ENCODE peak calls at places on chromosomes 11 and 22, in eight cellular contexts. D, T, E, U, B, V, O and Y are unnamed samples.

GRCh38 chr11:24391165-24391564 is 105.7 kb upstream of the LUZP2 start:
- DNase-seq in D (no peak), T (no peak), E (no peak), U (no peak), B (no peak), V (peak; percentile 92), O (no peak), Y (peak; percentile 60)

GRCh38 chr11:64498151-64498550 is 92.9 kb upstream of the SLC22A12 start:
- DNase-seq in D (no peak), T (no peak), E (no peak), U (no peak), B (no peak), V (no peak), O (no peak), Y (no peak)

GRCh38 chr11:46075168-46075567 is 46.1 kb downstream of the PHF21A start:
- DNase-seq in D (no peak), T (no peak), E (no peak), U (no peak), B (no peak), V (peak; percentile 80), O (no peak), Y (peak; percentile 72)

GRCh38 chr11:119179983-119180382 is 5.3 kb upstream of the NHERF4 start:
- DNase-seq in D (no peak), T (no peak), E (no peak), U (no peak), B (no peak), V (no peak), O (no peak), Y (peak; percentile 18)

GRCh38 chr22:47623740-47624103 is 861.3 kb downstream of the TBC1D22A start:
- DNase-seq in D (no peak), T (no peak), E (no peak), U (no peak), B (no peak), V (no peak), O (no peak), Y (no peak)

GRCh38 chr11:110243804-110244203 is 52.6 kb downstream of the RDX start:
- DNase-seq in D (no peak), T (no peak), E (no peak), U (no peak), B (no peak), V (no peak), O (no peak), Y (no peak)

GRCh38 chr11:119852741-119853140 is 123.7 kb upstream of the NECTIN1 start:
- DNase-seq in D (no peak), T (no peak), E (no peak), U (no peak), B (no peak), V (no peak), O (no peak), Y (no peak)

GRCh38 chr22:19385221-19385906 is 46.2 kb downstream of the HIRA start:
- DNase-seq in D (no peak), T (no peak), E (no peak), U (no peak), B (no peak), V (no peak), O (no peak), Y (no peak)

GRCh38 chr11:24531528-24531927 is 34.7 kb downstream of the LUZP2 start:
- DNase-seq in D (no peak), T (no peak), E (no peak), U (no peak), B (no peak), V (peak; percentile 36), O (no peak), Y (no peak)

GRCh38 chr22:35835998-35836691 is 118.5 kb downstream of the APOL5 start:
- DNase-seq in D (no peak), T (peak; percentile 30), E (no peak), U (peak; percentile 38), B (no peak), V (peak; percentile 78), O (no peak), Y (peak; percentile 85)

GRCh38 chr11:122430490-122430889 is 225.0 kb upstream of the UBASH3B start:
- DNase-seq in D (no peak), T (no peak), E (no peak), U (no peak), B (no peak), V (no peak), O (no peak), Y (no peak)

GRCh38 chr11:101863361-101863760 is 51.4 kb upstream of the CEP126 start:
- DNase-seq in D (no peak), T (no peak), E (no peak), U (no peak), B (no peak), V (peak; percentile 49), O (no peak), Y (no peak)

GRCh38 chr11:11403763-11404725 is 51.0 kb upstream of the CSNK2A3 start:
- DNase-seq in D (no peak), T (no peak), E (no peak), U (no peak), B (no peak), V (peak; percentile 32), O (peak; percentile 61), Y (peak; percentile 33)

GRCh38 chr11:130102457-130103249 is 33.0 kb downstream of the APLP2 start:
- DNase-seq in D (no peak), T (no peak), E (no peak), U (no peak), B (no peak), V (no peak), O (no peak), Y (no peak)

GRCh38 chr22:44752285-44753188 is at the start of gene ARHGAP8:
- DNase-seq in D (peak; percentile 27), T (peak; percentile 69), E (no peak), U (peak; percentile 64), B (no peak), V (no peak), O (peak; percentile 75), Y (no peak)

GRCh38 chr11:2825886-2826678 is 59.5 kb downstream of the CDKN1C start:
- DNase-seq in D (peak; percentile 40), T (no peak), E (no peak), U (peak; percentile 63), B (no peak), V (peak; percentile 98), O (peak; percentile 72), Y (peak; percentile 82)

GRCh38 chr11:73152861-73153483 is 10.9 kb upstream of the FCHSD2 start:
- DNase-seq in D (peak; percentile 88), T (peak; percentile 29), E (peak; percentile 13), U (peak; percentile 73), B (peak; percentile 81), V (no peak), O (no peak), Y (no peak)

GRCh38 chr11:108825381-108825780 is 160.5 kb downstream of the DDX10 start:
- DNase-seq in D (no peak), T (no peak), E (no peak), U (no peak), B (no peak), V (peak; percentile 16), O (no peak), Y (peak; percentile 15)

GRCh38 chr22:42613869-42614268 is 814 bp downstream of the POLDIP3 start:
- DNase-seq in D (no peak), T (no peak), E (peak; percentile 22), U (no peak), B (no peak), V (peak; percentile 33), O (no peak), Y (no peak)

GRCh38 chr11:2414616-2415015 is 14.1 kb downstream of the TSSC4 start:
- DNase-seq in D (no peak), T (no peak), E (no peak), U (no peak), B (no peak), V (no peak), O (no peak), Y (no peak)

GRCh38 chr11:64317961-64318693 is at the start of gene PRDX5:
- DNase-seq in D (peak; percentile 93), T (peak; percentile 90), E (peak; percentile 92), U (peak; percentile 97), B (peak; percentile 97), V (peak; percentile 94), O (peak; percentile 98), Y (peak; percentile 91)

GRCh38 chr11:45799562-45799961 is 5.4 kb upstream of the SLC35C1 start:
- DNase-seq in D (no peak), T (no peak), E (no peak), U (no peak), B (no peak), V (no peak), O (no peak), Y (no peak)

GRCh38 chr11:27255447-27255828 is 107.6 kb downstream of the CCDC34 start:
- DNase-seq in D (no peak), T (no peak), E (no peak), U (no peak), B (no peak), V (peak; percentile 74), O (no peak), Y (peak; percentile 53)

GRCh38 chr11:130131957-130132850 is 27.4 kb upstream of the ST14 start:
- DNase-seq in D (peak; percentile 62), T (peak; percentile 67), E (peak; percentile 10), U (peak; percentile 49), B (peak; percentile 81), V (peak; percentile 65), O (no peak), Y (peak; percentile 65)

GRCh38 chr11:132402056-132402684 is 1031.8 kb downstream of the NTM start:
- DNase-seq in D (peak; percentile 6), T (peak; percentile 71), E (no peak), U (peak; percentile 19), B (peak; percentile 44), V (peak; percentile 12), O (no peak), Y (peak; percentile 32)

GRCh38 chr22:37009490-37009889 is 9.8 kb downstream of the TST start:
- DNase-seq in D (no peak), T (no peak), E (no peak), U (no peak), B (no peak), V (no peak), O (no peak), Y (no peak)

GRCh38 chr22:29306830-29307657 is 594 bp downstream of the GAS2L1 start:
- DNase-seq in D (peak; percentile 42), T (peak; percentile 86), E (peak; percentile 38), U (peak; percentile 85), B (peak; percentile 63), V (peak; percentile 79), O (peak; percentile 86), Y (peak; percentile 55)

GRCh38 chr11:19345848-19346681 is 105.3 kb upstream of the E2F8 start:
- DNase-seq in D (no peak), T (peak; percentile 39), E (no peak), U (no peak), B (peak; percentile 68), V (peak; percentile 27), O (no peak), Y (no peak)

GRCh38 chr22:37802310-37803194 is 5.2 kb upstream of the GCAT start:
- DNase-seq in D (peak; percentile 42), T (peak; percentile 79), E (peak; percentile 28), U (peak; percentile 73), B (peak; percentile 49), V (peak; percentile 59), O (peak; percentile 75), Y (no peak)

GRCh38 chr11:32317646-32318045 is 117.7 kb downstream of the WT1 start:
- DNase-seq in D (no peak), T (no peak), E (no peak), U (no peak), B (no peak), V (no peak), O (no peak), Y (no peak)

GRCh38 chr22:33865248-33865647 is 55.0 kb downstream of the LARGE1 start:
- DNase-seq in D (no peak), T (no peak), E (no peak), U (no peak), B (no peak), V (no peak), O (no peak), Y (no peak)

GRCh38 chr11:1381793-1382425 is 7.8 kb upstream of the BRSK2 start:
- DNase-seq in D (no peak), T (no peak), E (no peak), U (no peak), B (no peak), V (no peak), O (peak; percentile 43), Y (no peak)

GRCh38 chr11:126474888-126475626 is 119.6 kb downstream of the ST3GAL4 start:
- DNase-seq in D (no peak), T (no peak), E (no peak), U (no peak), B (no peak), V (no peak), O (no peak), Y (no peak)

GRCh38 chr11:19087658-19088057 is 27.1 kb upstream of the MRGPRX2 start:
- DNase-seq in D (no peak), T (no peak), E (no peak), U (no peak), B (no peak), V (peak; percentile 72), O (no peak), Y (no peak)